ENCODE peak calls at places on chromosomes 2 and 18, in ten cellular contexts. X, Q, O, R, L, P, U, A, D and Y are unnamed samples.

GRCh38 chr2:150169230-150169629 is 318.2 kb downstream of the RND3 start:
- DNase-seq in X (peak; percentile 56), Q (no peak), O (no peak), R (no peak), L (no peak), P (peak; percentile 54), U (no peak), A (no peak), D (peak; percentile 76), Y (no peak)

GRCh38 chr18:11309172-11309571 is 159.8 kb upstream of the PIEZO2 start:
- DNase-seq in X (no peak), Q (peak; percentile 40), O (no peak), R (no peak), L (no peak), P (no peak), U (no peak), A (no peak), D (no peak), Y (no peak)

GRCh38 chr2:151043484-151043883 is 218.2 kb downstream of the RBM43 start:
- DNase-seq in X (no peak), Q (no peak), O (no peak), R (no peak), L (no peak), P (peak; percentile 91), U (no peak), A (no peak), D (no peak), Y (no peak)

GRCh38 chr2:231929961-231930600 is 3.9 kb upstream of the NPPC start:
- DNase-seq in X (no peak), Q (peak; percentile 82), O (no peak), R (no peak), L (no peak), P (peak; percentile 8), U (no peak), A (no peak), D (no peak), Y (peak; percentile 82)

GRCh38 chr2:118089015-118089800 is 937 bp downstream of the INSIG2 start:
- DNase-seq in X (peak; percentile 59), Q (no peak), O (no peak), R (no peak), L (peak; percentile 8), P (peak; percentile 58), U (peak; percentile 33), A (peak; percentile 6), D (no peak), Y (no peak)

GRCh38 chr2:132547089-132547687 is 122.8 kb downstream of the LYPD1 start:
- DNase-seq in X (peak; percentile 76), Q (peak; percentile 63), O (peak; percentile 37), R (peak; percentile 28), L (peak; percentile 7), P (peak; percentile 85), U (peak; percentile 82), A (peak; percentile 80), D (peak; percentile 59), Y (no peak)

GRCh38 chr2:73295751-73296400 is 2.5 kb upstream of the EGR4 start:
- DNase-seq in X (no peak), Q (no peak), O (no peak), R (no peak), L (peak; percentile 88), P (no peak), U (no peak), A (no peak), D (no peak), Y (no peak)

GRCh38 chr2:216274194-216274593 is 98.1 kb downstream of the MARCHF4 start:
- DNase-seq in X (peak; percentile 78), Q (no peak), O (no peak), R (no peak), L (no peak), P (peak; percentile 63), U (no peak), A (no peak), D (no peak), Y (no peak)

GRCh38 chr18:3447035-3447894 is 2.7 kb upstream of the TGIF1 start:
- DNase-seq in X (peak; percentile 15), Q (peak; percentile 50), O (no peak), R (no peak), L (no peak), P (peak; percentile 62), U (peak; percentile 70), A (peak; percentile 43), D (peak; percentile 74), Y (peak; percentile 85)